ENCODE peak calls at places on chromosome 1, in five cellular contexts. V, K, U, H and W are unnamed samples.

GRCh38 chr1:103948526-103948925 is 198.8 kb downstream of the AMY1C start:
- DNase-seq in V (no peak), K (no peak), U (no peak), H (no peak), W (no peak)

GRCh38 chr1:215567491-215568286 is 585 bp downstream of the KCTD3 start:
- DNase-seq in V (peak; percentile 67), K (no peak), U (peak; percentile 52), H (peak; percentile 84), W (peak; percentile 62)

GRCh38 chr1:230754831-230755230 is 7.6 kb downstream of the CAPN9 start:
- DNase-seq in V (no peak), K (no peak), U (no peak), H (no peak), W (no peak)

GRCh38 chr1:109787845-109788605 is 24.3 kb upstream of the EPS8L3 start:
- DNase-seq in V (no peak), K (peak; percentile 46), U (no peak), H (no peak), W (peak; percentile 44)

GRCh38 chr1:239997515-239998311 is 94.0 kb upstream of the FMN2 start:
- DNase-seq in V (no peak), K (no peak), U (no peak), H (peak; percentile 70), W (no peak)

GRCh38 chr1:218624051-218624450 is 278.9 kb downstream of the TGFB2 start:
- DNase-seq in V (peak; percentile 32), K (no peak), U (no peak), H (no peak), W (no peak)

GRCh38 chr1:176559474-176560390 is 96.8 kb downstream of the PAPPA2 start:
- DNase-seq in V (peak; percentile 27), K (no peak), U (peak; percentile 51), H (no peak), W (no peak)

GRCh38 chr1:116763787-116764465 is 9.7 kb downstream of the CD2 start:
- DNase-seq in V (no peak), K (peak; percentile 65), U (peak; percentile 31), H (no peak), W (no peak)

GRCh38 chr1:183576537-183576936 is 13.7 kb downstream of the NCF2 start:
- DNase-seq in V (no peak), K (no peak), U (no peak), H (no peak), W (no peak)

GRCh38 chr1:220294754-220295419 is 22.6 kb upstream of the RAB3GAP2 start:
- DNase-seq in V (peak; percentile 19), K (no peak), U (no peak), H (no peak), W (no peak)

GRCh38 chr1:121483961-121484424 is 299.2 kb downstream of the SRGAP2C start:
- DNase-seq in V (peak; percentile 71), K (no peak), U (no peak), H (no peak), W (no peak)

GRCh38 chr1:43445618-43446387 is 7.9 kb downstream of the HYI start:
- DNase-seq in V (no peak), K (no peak), U (no peak), H (no peak), W (no peak)

GRCh38 chr1:941588-942383 is 17.3 kb downstream of the NOC2L start:
- DNase-seq in V (peak; percentile 34), K (peak; percentile 62), U (peak; percentile 44), H (no peak), W (peak; percentile 64)

GRCh38 chr1:10867914-10868598 is 71.6 kb upstream of the CASZ1 start:
- DNase-seq in V (no peak), K (no peak), U (no peak), H (peak; percentile 52), W (no peak)

GRCh38 chr1:158124999-158125398 is 55.7 kb upstream of the CD1D start:
- DNase-seq in V (peak; percentile 89), K (peak; percentile 73), U (peak; percentile 92), H (peak; percentile 84), W (peak; percentile 81)

GRCh38 chr1:248858096-248858890 is 592 bp downstream of the ZNF692 start:
- DNase-seq in V (peak; percentile 65), K (no peak), U (peak; percentile 83), H (peak; percentile 91), W (peak; percentile 85)

GRCh38 chr1:115469703-115470476 is 131.8 kb upstream of the NGF start:
- DNase-seq in V (peak; percentile 74), K (no peak), U (no peak), H (peak; percentile 78), W (peak; percentile 51)

GRCh38 chr1:152502496-152503180 is 8.0 kb upstream of the LCE5A start:
- DNase-seq in V (peak; percentile 97), K (no peak), U (no peak), H (no peak), W (no peak)

GRCh38 chr1:65254320-65255087 is 54.8 kb upstream of the DNAJC6 start:
- DNase-seq in V (peak; percentile 68), K (peak; percentile 90), U (peak; percentile 93), H (peak; percentile 89), W (peak; percentile 87)

GRCh38 chr1:66368261-66368660 is 165.7 kb upstream of the SGIP1 start:
- DNase-seq in V (no peak), K (no peak), U (no peak), H (no peak), W (no peak)

GRCh38 chr1:66373072-66373685 is 160.8 kb upstream of the SGIP1 start:
- DNase-seq in V (no peak), K (no peak), U (no peak), H (no peak), W (no peak)

GRCh38 chr1:66371233-66372005 is 162.5 kb upstream of the SGIP1 start:
- DNase-seq in V (no peak), K (no peak), U (peak; percentile 59), H (no peak), W (no peak)

GRCh38 chr1:66372522-66373071 is 161.4 kb upstream of the SGIP1 start:
- DNase-seq in V (no peak), K (no peak), U (no peak), H (no peak), W (no peak)

DNA sequence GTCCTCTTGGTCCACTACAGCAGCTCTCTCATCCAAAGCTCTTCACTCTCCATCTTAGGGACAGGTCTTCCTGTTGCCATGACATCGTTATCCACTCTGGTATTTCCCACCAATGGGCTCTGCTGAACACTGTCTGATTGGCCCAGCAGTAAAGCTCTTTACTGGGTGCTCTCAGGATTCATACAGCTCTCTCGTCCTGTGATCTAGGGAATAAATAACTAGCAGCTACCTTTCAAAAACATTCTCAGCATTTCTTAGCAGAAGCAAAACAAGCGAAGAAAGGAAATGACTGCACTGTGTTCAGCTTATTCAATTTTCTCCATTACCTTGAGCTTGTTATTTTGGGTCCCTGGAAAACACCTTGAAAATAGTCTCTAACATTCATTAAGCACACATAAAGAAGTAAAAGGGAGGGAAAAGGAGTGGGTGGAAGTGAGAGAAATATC is 163.5 kb upstream of the SGIP1 start:
- DNase-seq in V (no peak), K (no peak), U (no peak), H (no peak), W (no peak)
- H3K36me3 ChIP-seq in V (no peaks in the 10 kb centered on the region), K (peaks cover 46% of the 10 kb centered on the region), U (peaks cover 9% of the 10 kb centered on the region), H (no peaks in the 10 kb centered on the region), W (peaks cover 60% of the 10 kb centered on the region)

DNA sequence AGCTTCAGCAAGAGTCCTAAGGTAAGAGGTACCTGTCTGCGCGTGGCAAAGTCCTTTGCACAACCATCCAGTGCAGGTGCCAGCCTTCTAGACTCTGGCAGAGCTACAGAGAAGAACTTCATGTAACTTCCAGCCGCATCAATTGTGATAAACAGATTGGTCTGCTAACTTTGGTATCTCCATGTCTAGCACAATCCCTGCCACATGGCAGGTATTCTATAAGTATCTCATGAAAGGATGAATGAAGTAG is 29.8 kb downstream of the CD48 start:
- DNase-seq in V (no peak), K (no peak), U (no peak), H (no peak), W (no peak)
- H3K36me3 ChIP-seq in V (no peaks in the 10 kb centered on the region), K (peaks cover 47% of the 10 kb centered on the region), U (peaks cover 30% of the 10 kb centered on the region), H (no peaks in the 10 kb centered on the region), W (peaks cover 15% of the 10 kb centered on the region)

DNA sequence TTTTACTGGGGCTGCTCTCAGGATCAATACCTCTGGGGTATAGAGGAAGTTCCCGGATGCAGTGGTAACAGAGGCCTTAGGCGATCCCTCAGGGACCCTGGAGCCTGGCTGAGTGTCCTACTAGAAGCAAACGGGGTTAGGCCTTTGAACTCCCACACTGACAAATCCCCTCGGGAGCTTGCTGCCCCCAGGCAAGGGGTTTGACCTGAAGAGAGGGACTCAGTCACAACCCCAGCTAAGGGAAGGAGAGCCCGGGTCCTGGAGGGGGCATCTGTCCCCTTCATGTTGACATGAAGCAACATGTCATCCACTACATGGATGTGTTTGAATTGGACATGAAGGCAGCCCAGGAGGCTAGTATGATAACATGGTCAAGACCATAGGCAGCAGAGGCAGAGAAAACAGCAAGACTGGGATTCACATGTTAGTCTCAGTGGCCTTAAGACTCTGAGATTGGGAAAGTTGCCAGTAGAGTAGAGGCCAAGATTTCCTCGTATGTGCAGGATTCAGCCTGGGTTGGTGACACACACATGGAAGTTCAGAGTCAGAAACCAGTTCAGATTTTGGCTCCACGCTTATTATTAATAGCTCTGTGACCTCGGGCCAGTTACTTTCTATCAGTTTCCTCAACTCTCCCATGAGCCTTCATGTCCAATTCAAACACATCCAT is 101.5 kb downstream of the KCNN3 start:
- DNase-seq in V (no peak), K (no peak), U (no peak), H (no peak), W (no peak)
- H3K36me3 ChIP-seq in V (no peaks in the 10 kb centered on the region), K (no peaks in the 10 kb centered on the region), U (no peaks in the 10 kb centered on the region), H (no peaks in the 10 kb centered on the region), W (no peaks in the 10 kb centered on the region)

GRCh38 chr1:226384040-226384439 is 23.9 kb downstream of the PARP1 start:
- DNase-seq in V (no peak), K (no peak), U (no peak), H (no peak), W (no peak)

GRCh38 chr1:226378071-226378470 is 29.8 kb downstream of the PARP1 start:
- DNase-seq in V (no peak), K (no peak), U (no peak), H (no peak), W (no peak)

GRCh38 chr1:226384717-226385116 is 23.2 kb downstream of the PARP1 start:
- DNase-seq in V (no peak), K (no peak), U (no peak), H (no peak), W (no peak)

GRCh38 chr1:226382030-226382429 is 25.9 kb downstream of the PARP1 start:
- DNase-seq in V (no peak), K (no peak), U (no peak), H (no peak), W (no peak)

GRCh38 chr1:226381226-226381998 is 26.5 kb downstream of the PARP1 start:
- DNase-seq in V (no peak), K (no peak), U (no peak), H (no peak), W (no peak)
- H3K36me3 ChIP-seq in V (peaks cover 25% of the 10 kb centered on the region), K (peaks cover 97% of the 10 kb centered on the region), U (peaks cover 85% of the 10 kb centered on the region), H (peaks cover 96% of the 10 kb centered on the region), W (peaks cover 100% of the 10 kb centered on the region)